ENCODE peak calls at places on chromosomes 3 and 15, in four cellular contexts. E, L, B and Q are unnamed samples.

GRCh38 chr15:77541421-77542181 is 91.1 kb downstream of the LINGO1 start:
- DNase-seq in E (no peak), L (peak), B (no peak), Q (no peak)

GRCh38 chr15:89728254-89728653 is 22.8 kb downstream of the MESP1 start:
- DNase-seq in E (no peak), L (no peak), B (no peak), Q (no peak)

GRCh38 chr3:32313723-32314473 is 75.4 kb downstream of the CMTM8 start:
- DNase-seq in E (no peak), L (no peak), B (no peak), Q (no peak)

GRCh38 chr15:40058476-40059140 is 19.6 kb upstream of the SRP14 start:
- DNase-seq in E (no peak), L (no peak), B (no peak), Q (no peak)

GRCh38 chr15:25543156-25543555 is 104.3 kb upstream of the UBE3A start:
- DNase-seq in E (no peak), L (peak), B (no peak), Q (no peak)

GRCh38 chr3:61452536-61452991 is 108.8 kb upstream of the PTPRG start:
- DNase-seq in E (no peak), L (no peak), B (no peak), Q (no peak)

GRCh38 chr3:66715806-66716205 is 215.0 kb upstream of the LRIG1 start:
- DNase-seq in E (no peak), L (no peak), B (no peak), Q (no peak)

GRCh38 chr3:59773970-59774369 is 724.1 kb upstream of the CFAP20DC start:
- DNase-seq in E (no peak), L (no peak), B (no peak), Q (no peak)

GRCh38 chr15:101037090-101037830 is 118.1 kb downstream of the LRRK1 start:
- DNase-seq in E (no peak), L (no peak), B (no peak), Q (no peak)

GRCh38 chr3:139520028-139520737 is 19.4 kb downstream of the RBP1 start:
- DNase-seq in E (no peak), L (no peak), B (no peak), Q (peak)

GRCh38 chr3:108022316-108023150 is 68.3 kb downstream of the CD47 start:
- DNase-seq in E (no peak), L (no peak), B (no peak), Q (no peak)

GRCh38 chr3:46209751-46210470 is 1.8 kb upstream of the CCR1 start:
- DNase-seq in E (no peak), L (no peak), B (no peak), Q (no peak)

GRCh38 chr3:84108442-84108971 is 850.3 kb upstream of the CADM2 start:
- DNase-seq in E (no peak), L (no peak), B (no peak), Q (no peak)

GRCh38 chr3:183490653-183491052 is 62.2 kb upstream of the MCF2L2 start:
- DNase-seq in E (no peak), L (no peak), B (no peak), Q (no peak)

GRCh38 chr15:25762015-25762662 is 101.0 kb downstream of the ATP10A start:
- DNase-seq in E (no peak), L (no peak), B (no peak), Q (no peak)

GRCh38 chr3:139953131-139953910 is 18.3 kb downstream of the CLSTN2 start:
- DNase-seq in E (no peak), L (no peak), B (no peak), Q (no peak)

GRCh38 chr3:63921741-63922482 is 9.7 kb upstream of the SCAANT1 start:
- DNase-seq in E (no peak), L (no peak), B (no peak), Q (no peak)

GRCh38 chr15:66955871-66956585 is 109.4 kb upstream of the SMAD3 start:
- DNase-seq in E (no peak), L (no peak), B (no peak), Q (no peak)